ENCODE peak calls at places on chromosomes 3 and 15, in nine cellular contexts. U is stimulated activated CD4-positive, alpha-beta T cell treated with anti-CD3 and anti-CD28 coated beads, TNF-alpha, amount 100 ng/mL, for 4 hours; O is astrocyte of the spinal cord; B is EL; L is HL-60; M is HuH-7; R is naive thymus-derived CD8-positive, alpha-beta T cell; Z is AG08396; V is psoas muscle. S is an unnamed sample.

GRCh38 chr3:16028604-16029003 is 145.9 kb upstream of the GALNT15 start:
- DNase-seq in U (no peak), O (peak; percentile 59), B (peak; percentile 67), L (no peak), M (no peak), R (no peak), Z (no peak), V (no peak), S (no peak)

GRCh38 chr3:152968388-152969024 is 133.6 kb downstream of the P2RY1 start:
- DNase-seq in U (no peak), O (peak; percentile 47), B (peak; percentile 3), L (no peak), M (no peak), R (no peak), Z (no peak), V (no peak), S (no peak)

GRCh38 chr3:150503402-150504099 is 42.7 kb downstream of the SERP1 start:
- DNase-seq in U (no peak), O (no peak), B (no peak), L (no peak), M (no peak), R (no peak), Z (no peak), V (no peak), S (no peak)

GRCh38 chr3:129429080-129429451 is 630 bp upstream of the EFCAB12 start:
- DNase-seq in U (no peak), O (no peak), B (no peak), L (no peak), M (no peak), R (no peak), Z (no peak), V (no peak), S (no peak)

GRCh38 chr15:70192490-70192889 is 94.8 kb upstream of the TLE3 start:
- DNase-seq in U (no peak), O (no peak), B (no peak), L (no peak), M (peak; percentile 69), R (no peak), Z (no peak), V (no peak), S (no peak)

GRCh38 chr3:60301142-60301541 is 950.1 kb downstream of the FHIT start:
- DNase-seq in U (no peak), O (peak; percentile 52), B (no peak), L (no peak), M (no peak), R (no peak), Z (peak; percentile 8), V (no peak), S (no peak)

GRCh38 chr15:100180921-100181320 is 160.9 kb downstream of the ADAMTS17 start:
- DNase-seq in U (no peak), O (no peak), B (no peak), L (no peak), M (no peak), R (no peak), Z (no peak), V (no peak), S (no peak)

GRCh38 chr3:160885791-160886286 is 129.8 kb downstream of the PPM1L start:
- DNase-seq in U (no peak), O (peak; percentile 53), B (peak; percentile 35), L (no peak), M (no peak), R (no peak), Z (no peak), V (peak; percentile 97), S (no peak)

S was measured in central memory CD8-positive, alpha-beta T cell.